ENCODE peak calls at places on chromosomes 16 and 17, in four cellular contexts. U, M, B and Y are unnamed samples.

GRCh38 chr16:14325921-14326401 is 254.8 kb downstream of the MRTFB start:
- DNase-seq in U (no peak), M (no peak), B (no peak), Y (no peak)

GRCh38 chr16:86763819-86764218 is 185.5 kb downstream of the FOXL1 start:
- DNase-seq in U (no peak), M (no peak), B (no peak), Y (no peak)

GRCh38 chr17:57572062-57572461 is 173.0 kb downstream of the CCDC182 start:
- DNase-seq in U (no peak), M (no peak), B (no peak), Y (no peak)

GRCh38 chr17:2250140-2251095 is 53.2 kb downstream of the SMG6 start:
- DNase-seq in U (no peak), M (no peak), B (no peak), Y (no peak)

GRCh38 chr16:69187891-69188451 is 1.0 kb downstream of the SNTB2 start:
- DNase-seq in U (peak), M (no peak), B (peak), Y (peak)

GRCh38 chr16:6247771-6248170 is 1084.9 kb upstream of the RBFOX1 start:
- DNase-seq in U (no peak), M (no peak), B (no peak), Y (no peak)

GRCh38 chr17:40558300-40558584 is 7.0 kb downstream of the CCR7 start:
- DNase-seq in U (no peak), M (no peak), B (no peak), Y (peak)

GRCh38 chr17:15918261-15918660 is 26.7 kb upstream of the ADORA2B start:
- DNase-seq in U (no peak), M (no peak), B (no peak), Y (no peak)

GRCh38 chr16:16029431-16030011 is 80.1 kb downstream of the ABCC1 start:
- DNase-seq in U (no peak), M (no peak), B (no peak), Y (no peak)

GRCh38 chr17:79012563-79013134 is 3.1 kb upstream of the CANT1 start:
- DNase-seq in U (no peak), M (no peak), B (no peak), Y (no peak)

GRCh38 chr16:28900601-28901000 is 22.3 kb downstream of the ATP2A1 start:
- DNase-seq in U (no peak), M (no peak), B (no peak), Y (no peak)

GRCh38 chr17:69141802-69142472 is at the start of gene ABCA6:
- DNase-seq in U (no peak), M (no peak), B (no peak), Y (no peak)

GRCh38 chr17:81200695-81201580 is 21.8 kb downstream of the CEP131 start:
- DNase-seq in U (peak), M (peak), B (no peak), Y (peak)

GRCh38 chr17:31197991-31198390 is 99.0 kb downstream of the OMG start:
- DNase-seq in U (no peak), M (no peak), B (no peak), Y (no peak)

DNA sequence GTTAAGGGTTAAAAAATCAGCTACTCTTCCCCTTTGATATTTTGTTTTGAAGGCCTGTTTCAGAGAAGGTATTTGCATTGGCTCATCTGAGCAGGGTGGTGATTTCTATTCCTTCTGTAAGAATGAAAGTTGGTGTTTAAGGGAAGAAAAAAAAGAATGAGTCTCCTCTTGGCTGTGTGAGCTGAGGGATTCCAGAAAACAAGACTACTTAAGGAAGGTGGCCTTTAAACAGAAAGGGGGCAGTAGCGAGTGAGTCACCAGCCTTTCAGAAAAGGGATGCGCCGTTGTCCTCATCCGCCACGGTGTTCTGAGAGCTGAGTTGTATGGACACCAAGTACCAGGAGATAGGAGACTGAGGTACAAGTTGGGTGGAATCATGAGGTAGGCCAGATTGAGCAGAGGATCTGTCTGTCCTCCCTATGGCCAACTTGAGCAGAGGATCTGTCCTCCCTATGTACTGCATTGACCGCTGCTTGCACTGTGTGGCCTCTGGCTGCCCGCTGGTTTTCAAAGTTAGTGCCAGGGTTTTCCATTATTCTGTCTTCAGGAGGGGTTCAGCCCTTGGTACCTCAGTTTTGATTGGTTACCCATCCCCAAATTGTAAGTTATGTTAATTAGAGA is 8.2 kb downstream of the PRKCA start:
- DNase-seq in U (no peak), M (no peak), B (no peak), Y (no peak)
- TF ChIP-seq CTCF in U (peak), M (no peak), B (no peak), Y (no peak)

DNA sequence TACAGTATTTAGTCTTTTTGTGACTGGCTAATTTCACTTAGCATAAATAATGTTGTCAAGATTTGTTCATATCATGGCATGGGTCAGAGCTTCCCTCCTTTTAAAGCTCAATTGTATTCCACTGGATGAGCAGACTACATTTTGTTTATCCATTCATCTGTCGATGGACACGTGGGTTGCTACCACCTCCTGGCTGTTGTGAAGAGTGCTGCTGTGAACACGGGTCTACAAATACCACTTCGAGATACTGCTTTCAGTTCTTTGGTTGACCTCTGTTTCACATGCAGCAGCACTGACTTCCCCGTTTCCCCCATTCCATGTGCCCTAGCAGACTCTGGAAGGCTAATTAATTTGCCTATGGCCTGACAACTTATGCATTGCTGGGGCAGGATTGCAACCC is 285.4 kb downstream of the SHISA9 start:
- DNase-seq in U (peak), M (no peak), B (no peak), Y (no peak)
- TF ChIP-seq CTCF in U (peak), M (no peak), B (no peak), Y (no peak)

GRCh38 chr16:21184834-21185233 is 26.4 kb downstream of the LDAF1 start:
- DNase-seq in U (no peak), M (no peak), B (no peak), Y (no peak)
- TF ChIP-seq CTCF in U (no peak), M (no peak), B (no peak), Y (no peak)

DNA sequence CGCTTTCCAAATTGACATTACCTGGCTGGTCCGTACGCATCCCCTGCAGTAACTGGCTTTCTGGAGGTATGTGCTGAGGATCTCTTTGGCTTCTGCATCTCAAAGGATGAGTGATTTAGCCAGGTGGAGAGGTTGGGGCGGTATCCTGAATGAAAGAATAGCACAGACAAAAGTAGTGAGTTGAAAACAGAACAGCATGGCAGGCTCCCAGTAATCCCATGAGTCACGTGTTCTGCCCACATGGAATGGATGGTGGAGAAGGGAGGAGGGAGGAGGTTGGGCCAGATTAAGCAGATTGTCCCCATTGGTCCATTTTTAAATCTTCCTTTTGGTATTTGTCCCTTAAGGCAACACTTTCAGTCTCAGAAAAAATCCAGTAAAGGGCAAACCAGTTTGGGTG is 176.0 kb downstream of the WWOX start:
- DNase-seq in U (no peak), M (no peak), B (no peak), Y (no peak)
- TF ChIP-seq CTCF in U (no peak), M (no peak), B (no peak), Y (no peak)

GRCh38 chr16:74309789-74310781 is 13.5 kb downstream of the PSMD7 start:
- DNase-seq in U (peak), M (no peak), B (no peak), Y (peak)
- TF ChIP-seq CTCF in U (peak), M (peak), B (peak), Y (peak)

DNA sequence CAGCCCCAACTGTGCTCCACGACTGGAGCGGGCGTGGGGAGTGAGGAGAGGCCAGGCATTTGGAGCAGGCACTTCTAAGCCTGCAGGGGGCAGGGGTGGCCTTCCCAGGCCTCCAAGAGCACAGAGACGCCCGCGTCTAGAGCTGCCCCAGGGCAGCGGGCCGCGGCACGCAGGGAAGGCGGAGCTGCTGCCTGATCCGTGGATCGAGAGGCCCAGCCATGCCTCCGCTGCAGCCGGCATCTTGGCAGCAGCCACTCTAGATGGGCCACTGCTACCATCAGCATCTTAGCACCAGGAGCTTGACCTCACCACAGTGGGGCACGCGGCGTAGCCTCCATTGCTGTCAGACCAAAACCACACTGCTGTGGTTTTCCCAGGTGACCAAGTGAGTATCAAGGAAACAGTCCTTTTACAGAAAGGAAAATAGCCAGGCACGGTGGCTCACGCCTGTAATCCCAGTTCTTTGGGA is 20.4 kb upstream of the WDR45B start:
- DNase-seq in U (peak), M (peak), B (no peak), Y (peak)
- TF ChIP-seq CTCF in U (peak), M (peak), B (peak), Y (peak)